ENCODE peak calls at places on chromosomes 12 and 14, in ten cellular contexts. One of them, this sample, is unnamed.

GRCh38 chr12:122867701-122868461 is 28.0 kb downstream of the VPS37B start:
- DNase-seq in HL-60: no peak
- DNase-seq in choroid plexus epithelial cell: no peak
- DNase-seq in epithelial cell of esophagus: peak; percentile 85
- DNase-seq in heart right ventricle: peak; percentile 73
- DNase-seq in endodermal cell: peak; percentile 94
- DNase-seq in lower leg skin: no peak
- DNase-seq in MM.1S: no peak
- DNase-seq in A549: peak; percentile 48
- DNase-seq in uterus: no peak
- DNase-seq in this sample: no peak

GRCh38 chr14:24609667-24610344 is at the start of gene GZMH:
- DNase-seq in HL-60: no peak
- DNase-seq in choroid plexus epithelial cell: no peak
- DNase-seq in epithelial cell of esophagus: no peak
- DNase-seq in heart right ventricle: no peak
- DNase-seq in endodermal cell: no peak
- DNase-seq in lower leg skin: no peak
- DNase-seq in MM.1S: peak; percentile 17
- DNase-seq in A549: no peak
- DNase-seq in uterus: no peak
- DNase-seq in this sample: no peak

GRCh38 chr14:23481992-23482813 is 12.7 kb downstream of the NGDN start:
- DNase-seq in HL-60: no peak
- DNase-seq in choroid plexus epithelial cell: no peak
- DNase-seq in epithelial cell of esophagus: no peak
- DNase-seq in heart right ventricle: no peak
- DNase-seq in endodermal cell: peak; percentile 45
- DNase-seq in lower leg skin: no peak
- DNase-seq in MM.1S: no peak
- DNase-seq in A549: no peak
- DNase-seq in uterus: no peak
- DNase-seq in this sample: no peak

GRCh38 chr14:55103005-55103640 is 25.9 kb upstream of the LGALS3 start:
- DNase-seq in HL-60: no peak
- DNase-seq in choroid plexus epithelial cell: peak; percentile 98
- DNase-seq in epithelial cell of esophagus: peak; percentile 99
- DNase-seq in heart right ventricle: peak; percentile 72
- DNase-seq in endodermal cell: peak; percentile 93
- DNase-seq in lower leg skin: peak; percentile 94
- DNase-seq in MM.1S: peak; percentile 61
- DNase-seq in A549: peak; percentile 92
- DNase-seq in uterus: peak; percentile 89
- DNase-seq in this sample: peak; percentile 94

GRCh38 chr12:121534495-121535148 is 46.2 kb downstream of the KDM2B start:
- DNase-seq in HL-60: no peak
- DNase-seq in choroid plexus epithelial cell: no peak
- DNase-seq in epithelial cell of esophagus: no peak
- DNase-seq in heart right ventricle: no peak
- DNase-seq in endodermal cell: peak; percentile 74
- DNase-seq in lower leg skin: no peak
- DNase-seq in MM.1S: peak; percentile 25
- DNase-seq in A549: no peak
- DNase-seq in uterus: no peak
- DNase-seq in this sample: no peak

GRCh38 chr14:67387195-67387594 is 24.8 kb downstream of the PLEK2 start:
- DNase-seq in HL-60: no peak
- DNase-seq in choroid plexus epithelial cell: no peak
- DNase-seq in epithelial cell of esophagus: peak; percentile 33
- DNase-seq in heart right ventricle: no peak
- DNase-seq in endodermal cell: no peak
- DNase-seq in lower leg skin: no peak
- DNase-seq in MM.1S: no peak
- DNase-seq in A549: no peak
- DNase-seq in uterus: no peak
- DNase-seq in this sample: peak; percentile 7

GRCh38 chr12:26563555-26563954 is 269.4 kb downstream of the ITPR2 start:
- DNase-seq in HL-60: no peak
- DNase-seq in choroid plexus epithelial cell: no peak
- DNase-seq in epithelial cell of esophagus: no peak
- DNase-seq in heart right ventricle: no peak
- DNase-seq in endodermal cell: no peak
- DNase-seq in lower leg skin: no peak
- DNase-seq in MM.1S: no peak
- DNase-seq in A549: no peak
- DNase-seq in uterus: no peak
- DNase-seq in this sample: no peak

GRCh38 chr12:31000751-31001150 is 72.9 kb upstream of the DDX11 start:
- DNase-seq in HL-60: no peak
- DNase-seq in choroid plexus epithelial cell: peak; percentile 16
- DNase-seq in epithelial cell of esophagus: no peak
- DNase-seq in heart right ventricle: no peak
- DNase-seq in endodermal cell: no peak
- DNase-seq in lower leg skin: no peak
- DNase-seq in MM.1S: no peak
- DNase-seq in A549: no peak
- DNase-seq in uterus: no peak
- DNase-seq in this sample: peak; percentile 24

GRCh38 chr12:47995976-47996375 is 8.3 kb downstream of the COL2A1 start:
- DNase-seq in HL-60: no peak
- DNase-seq in choroid plexus epithelial cell: peak; percentile 73
- DNase-seq in epithelial cell of esophagus: no peak
- DNase-seq in heart right ventricle: peak; percentile 31
- DNase-seq in endodermal cell: no peak
- DNase-seq in lower leg skin: no peak
- DNase-seq in MM.1S: no peak
- DNase-seq in A549: no peak
- DNase-seq in uterus: no peak
- DNase-seq in this sample: peak; percentile 71

GRCh38 chr12:115323223-115323905 is 639.4 kb upstream of the TBX3 start:
- DNase-seq in HL-60: no peak
- DNase-seq in choroid plexus epithelial cell: peak; percentile 67
- DNase-seq in epithelial cell of esophagus: peak; percentile 90
- DNase-seq in heart right ventricle: no peak
- DNase-seq in endodermal cell: no peak
- DNase-seq in lower leg skin: no peak
- DNase-seq in MM.1S: no peak
- DNase-seq in A549: no peak
- DNase-seq in uterus: no peak
- DNase-seq in this sample: peak; percentile 32

GRCh38 chr14:60933920-60934655 is 46.8 kb downstream of the TRMT5 start:
- DNase-seq in HL-60: no peak
- DNase-seq in choroid plexus epithelial cell: no peak
- DNase-seq in epithelial cell of esophagus: no peak
- DNase-seq in heart right ventricle: no peak
- DNase-seq in endodermal cell: no peak
- DNase-seq in lower leg skin: no peak
- DNase-seq in MM.1S: no peak
- DNase-seq in A549: no peak
- DNase-seq in uterus: no peak
- DNase-seq in this sample: no peak

GRCh38 chr12:112664569-112664968 is 127.0 kb upstream of the RPH3A start:
- DNase-seq in HL-60: no peak
- DNase-seq in choroid plexus epithelial cell: peak; percentile 12
- DNase-seq in epithelial cell of esophagus: peak; percentile 11
- DNase-seq in heart right ventricle: no peak
- DNase-seq in endodermal cell: peak; percentile 85
- DNase-seq in lower leg skin: no peak
- DNase-seq in MM.1S: peak; percentile 5
- DNase-seq in A549: peak; percentile 10
- DNase-seq in uterus: no peak
- DNase-seq in this sample: peak; percentile 13

GRCh38 chr14:24212924-24213865 is at the start of gene CHMP4A:
- DNase-seq in HL-60: peak; percentile 99
- DNase-seq in choroid plexus epithelial cell: peak; percentile 99
- DNase-seq in epithelial cell of esophagus: peak; percentile 98
- DNase-seq in heart right ventricle: peak; percentile 97
- DNase-seq in endodermal cell: peak; percentile 99
- DNase-seq in lower leg skin: peak; percentile 98
- DNase-seq in MM.1S: peak; percentile 93
- DNase-seq in A549: peak; percentile 99
- DNase-seq in uterus: peak; percentile 95
- DNase-seq in this sample: peak; percentile 99

GRCh38 chr12:130126023-130126432 is 36.2 kb upstream of the FZD10 start:
- DNase-seq in HL-60: no peak
- DNase-seq in choroid plexus epithelial cell: no peak
- DNase-seq in epithelial cell of esophagus: peak; percentile 76
- DNase-seq in heart right ventricle: peak; percentile 46
- DNase-seq in endodermal cell: peak; percentile 84
- DNase-seq in lower leg skin: peak; percentile 49
- DNase-seq in MM.1S: no peak
- DNase-seq in A549: peak; percentile 33
- DNase-seq in uterus: no peak
- DNase-seq in this sample: no peak
- TF ChIP-seq CTCF in HL-60: no peak
- TF ChIP-seq CTCF in choroid plexus epithelial cell: no peak
- TF ChIP-seq CTCF in epithelial cell of esophagus: no peak
- TF ChIP-seq CTCF in heart right ventricle: no peak
- TF ChIP-seq CTCF in endodermal cell: peak; percentile 48
- TF ChIP-seq CTCF in lower leg skin: no peak
- TF ChIP-seq CTCF in MM.1S: no peak
- TF ChIP-seq CTCF in A549: no peak
- TF ChIP-seq CTCF in uterus: no peak
- TF ChIP-seq CTCF in this sample: no peak

DNA sequence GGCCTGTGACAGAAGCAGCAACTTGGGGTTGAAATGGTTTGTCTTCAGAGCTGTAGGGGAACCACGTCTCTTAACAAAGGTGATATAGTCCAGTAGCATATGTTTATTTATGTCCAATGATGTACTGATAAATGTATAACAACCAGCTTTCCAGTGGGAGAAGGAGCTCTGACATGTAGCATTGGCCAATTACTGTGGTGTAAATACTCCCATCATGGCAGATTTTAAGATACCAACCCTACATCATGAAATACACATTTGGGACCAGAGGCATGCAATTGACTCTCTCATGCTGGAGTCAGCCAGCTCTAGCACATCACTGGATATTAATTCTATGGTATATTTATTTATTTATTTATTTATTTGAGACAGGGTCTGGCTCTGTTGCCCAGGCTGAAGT is 50.6 kb upstream of the CHST11 start:
- DNase-seq in HL-60: no peak
- DNase-seq in choroid plexus epithelial cell: no peak
- DNase-seq in epithelial cell of esophagus: no peak
- DNase-seq in heart right ventricle: no peak
- DNase-seq in endodermal cell: no peak
- DNase-seq in lower leg skin: no peak
- DNase-seq in MM.1S: no peak
- DNase-seq in A549: no peak
- DNase-seq in uterus: no peak
- DNase-seq in this sample: no peak
- H3K4me3 ChIP-seq in HL-60: no peak overlapping the region
- H3K4me3 ChIP-seq in choroid plexus epithelial cell: no peak overlapping the region
- H3K4me3 ChIP-seq in epithelial cell of esophagus: no peak overlapping the region
- H3K4me3 ChIP-seq in heart right ventricle: no peak overlapping the region
- H3K4me3 ChIP-seq in endodermal cell: peak overlapping the region; percentile 47
- H3K4me3 ChIP-seq in lower leg skin: no peak overlapping the region
- H3K4me3 ChIP-seq in MM.1S: no peak overlapping the region
- H3K4me3 ChIP-seq in A549: no peak overlapping the region
- H3K4me3 ChIP-seq in uterus: no peak overlapping the region
- H3K4me3 ChIP-seq in this sample: no peak overlapping the region

DNA sequence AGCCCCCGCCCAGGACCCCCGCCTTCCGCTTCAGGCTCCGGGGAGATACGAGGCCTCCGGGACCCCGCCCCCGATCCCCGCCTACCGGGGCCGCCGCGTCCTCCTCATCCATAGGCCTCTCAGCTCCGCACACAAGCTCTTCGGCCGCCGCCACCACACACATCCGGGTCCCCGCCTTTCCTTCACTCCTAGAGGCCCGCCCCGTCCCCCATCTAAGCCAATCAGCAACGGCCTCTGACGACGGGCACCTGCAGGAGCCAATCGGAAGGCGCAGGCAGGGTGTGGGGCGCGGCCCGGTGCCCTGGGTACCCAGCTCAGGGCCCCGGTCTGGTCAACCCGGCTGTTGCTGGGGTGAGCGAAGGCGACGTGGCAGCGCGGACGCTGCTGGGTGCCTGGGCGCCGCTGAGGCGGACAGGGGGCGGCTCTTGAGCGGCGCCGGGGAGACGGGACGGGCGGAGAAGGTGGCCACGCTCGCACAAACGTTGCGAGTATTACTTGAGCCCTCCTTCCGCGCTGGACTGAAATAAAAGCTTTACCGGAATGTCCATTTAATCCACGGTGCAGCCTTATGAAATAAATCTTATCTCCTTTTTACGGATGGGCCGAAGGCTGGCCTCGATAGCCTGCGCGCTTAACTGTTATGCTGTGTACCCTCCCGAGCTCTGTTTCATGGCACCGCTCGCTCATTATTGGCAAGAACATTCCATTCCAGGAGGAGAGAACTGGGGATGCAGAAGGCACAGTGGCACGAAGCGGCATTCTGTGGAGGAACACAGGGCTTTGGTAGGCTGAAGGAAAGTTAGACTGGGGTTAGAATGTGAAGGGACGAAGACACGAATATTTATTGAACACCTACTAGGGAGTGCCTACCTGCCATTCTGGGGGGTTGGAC is at the start of gene SPRYD3:
- DNase-seq in HL-60: peak; percentile 94
- DNase-seq in choroid plexus epithelial cell: peak; percentile 97
- DNase-seq in epithelial cell of esophagus: peak; percentile 96
- DNase-seq in heart right ventricle: peak; percentile 97
- DNase-seq in endodermal cell: peak; percentile 100
- DNase-seq in lower leg skin: peak; percentile 98
- DNase-seq in MM.1S: peak; percentile 95
- DNase-seq in A549: peak; percentile 100
- DNase-seq in uterus: peak; percentile 98
- DNase-seq in this sample: peak; percentile 96
- TF ChIP-seq CTCF in HL-60: no peak
- TF ChIP-seq CTCF in choroid plexus epithelial cell: no peak
- TF ChIP-seq CTCF in epithelial cell of esophagus: no peak
- TF ChIP-seq CTCF in heart right ventricle: no peak
- TF ChIP-seq CTCF in endodermal cell: no peak
- TF ChIP-seq CTCF in lower leg skin: no peak
- TF ChIP-seq CTCF in MM.1S: no peak
- TF ChIP-seq CTCF in A549: no peak
- TF ChIP-seq CTCF in uterus: peak; percentile 6
- TF ChIP-seq CTCF in this sample: no peak

DNA sequence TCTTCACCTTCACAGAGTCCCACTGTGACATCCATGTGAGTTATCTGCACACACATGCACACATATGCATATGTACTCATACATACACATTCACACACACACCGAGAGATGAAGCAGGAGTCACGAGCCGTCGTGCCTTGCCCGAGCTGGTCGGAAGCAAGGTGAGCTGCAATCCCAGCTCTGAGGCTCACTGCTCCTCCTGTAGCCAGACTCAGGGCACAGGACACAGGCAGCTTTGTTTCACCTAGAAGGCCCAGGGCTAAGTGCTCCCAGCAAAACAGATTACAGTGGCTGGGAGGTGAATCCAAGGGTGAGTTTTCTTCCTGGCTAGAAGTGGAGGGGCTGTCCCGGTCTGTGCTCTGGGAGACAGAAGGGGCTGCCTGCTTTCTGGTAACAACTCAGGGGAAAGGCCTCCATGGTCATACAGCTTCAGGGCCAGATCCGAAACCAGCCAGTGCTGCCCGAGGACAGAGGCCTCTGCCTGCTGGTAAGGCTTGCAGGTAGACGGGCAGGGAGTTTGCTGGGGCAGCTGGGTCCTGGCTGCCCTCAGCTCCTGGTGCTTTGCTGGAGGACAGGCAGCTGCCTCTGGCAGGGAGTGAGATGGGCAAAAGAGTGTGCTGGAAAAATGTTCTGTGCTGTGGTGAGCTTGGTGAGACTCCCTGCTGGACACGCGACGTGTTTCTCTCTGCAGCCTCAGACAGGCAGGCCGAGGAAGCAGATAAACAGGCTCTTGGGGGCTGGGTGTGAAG is 123.7 kb downstream of the CRACR2A start:
- DNase-seq in HL-60: no peak
- DNase-seq in choroid plexus epithelial cell: peak; percentile 54
- DNase-seq in epithelial cell of esophagus: no peak
- DNase-seq in heart right ventricle: no peak
- DNase-seq in endodermal cell: no peak
- DNase-seq in lower leg skin: no peak
- DNase-seq in MM.1S: no peak
- DNase-seq in A549: no peak
- DNase-seq in uterus: no peak
- DNase-seq in this sample: no peak
- H3K4me3 ChIP-seq in HL-60: no peak overlapping the region
- H3K4me3 ChIP-seq in choroid plexus epithelial cell: no peak overlapping the region
- H3K4me3 ChIP-seq in epithelial cell of esophagus: no peak overlapping the region
- H3K4me3 ChIP-seq in heart right ventricle: no peak overlapping the region
- H3K4me3 ChIP-seq in endodermal cell: no peak overlapping the region
- H3K4me3 ChIP-seq in lower leg skin: no peak overlapping the region
- H3K4me3 ChIP-seq in MM.1S: no peak overlapping the region
- H3K4me3 ChIP-seq in A549: no peak overlapping the region
- H3K4me3 ChIP-seq in uterus: no peak overlapping the region
- H3K4me3 ChIP-seq in this sample: no peak overlapping the region

This sample was measured in fibroblast of pulmonary artery.